ENCODE peak calls at places on chromosome 12, in four cellular contexts. I is PC-3, K is tibial nerve, Q is cardiac muscle cell. V is an unnamed sample.

GRCh38 chr12:93886533-93887511 is 209.6 kb downstream of the CRADD start:
- DNase-seq in Q (no peak), I (peak; percentile 35), K (no peak), V (peak; percentile 73)

GRCh38 chr12:50197297-50197727 is 30.1 kb upstream of the CERS5 start:
- DNase-seq in K (no peak), I (no peak), Q (peak; percentile 58), V (no peak)

GRCh38 chr12:80778005-80778541 is 61.4 kb downstream of the MYF5 start:
- DNase-seq in Q (peak; percentile 94), I (peak; percentile 52), K (peak; percentile 15), V (peak; percentile 93)

GRCh38 chr12:58727526-58727925 is 192.8 kb downstream of the LRIG3 start:
- DNase-seq in I (no peak), Q (peak; percentile 59), K (no peak), V (no peak)

GRCh38 chr12:108828774-108829173 is 28.6 kb downstream of the SSH1 start:
- DNase-seq in Q (peak; percentile 82), I (no peak), K (no peak), V (peak; percentile 94)

GRCh38 chr12:43336962-43337555 is 214.9 kb downstream of the ADAMTS20 start:
- DNase-seq in Q (peak; percentile 61), K (no peak), I (peak; percentile 59), V (no peak)

GRCh38 chr12:108729612-108730336 is 1.5 kb downstream of the CORO1C start:
- DNase-seq in Q (peak; percentile 67), K (no peak), I (peak; percentile 79), V (peak; percentile 49)

GRCh38 chr12:49346659-49347306 is at the start of gene DNAJC22:
- DNase-seq in K (no peak), Q (peak; percentile 42), I (peak; percentile 50), V (no peak)

GRCh38 chr12:26848156-26848825 is 15.3 kb upstream of the ITPR2 start:
- DNase-seq in I (no peak), K (no peak), Q (peak; percentile 68), V (no peak)

GRCh38 chr12:101697197-101697929 is at the start of gene CHPT1:
- DNase-seq in I (peak; percentile 47), Q (peak; percentile 59), K (peak; percentile 48), V (peak; percentile 1)

GRCh38 chr12:127145929-127146789 is 1120.8 kb upstream of the TMEM132C start:
- DNase-seq in I (no peak), K (peak; percentile 26), Q (peak; percentile 57), V (peak; percentile 52)

GRCh38 chr12:84637926-84638325 is 274.7 kb downstream of the SLC6A15 start:
- DNase-seq in I (no peak), Q (no peak), K (no peak), V (peak; percentile 58)

GRCh38 chr12:49301759-49302158 is 6.8 kb downstream of the PRPH start:
- DNase-seq in Q (no peak), I (no peak), K (no peak), V (no peak)

GRCh38 chr12:110367209-110367864 is 36.2 kb downstream of the ANAPC7 start:
- DNase-seq in K (no peak), Q (no peak), I (no peak), V (peak; percentile 40)

GRCh38 chr12:86367137-86367536 is 110.9 kb upstream of the MGAT4C start:
- DNase-seq in Q (peak; percentile 47), I (no peak), K (no peak), V (no peak)

GRCh38 chr12:59084758-59085383 is 164.6 kb upstream of the LRIG3 start:
- DNase-seq in I (no peak), Q (peak; percentile 34), K (no peak), V (no peak)

GRCh38 chr12:16670456-16671050 is 64.6 kb upstream of the LMO3 start:
- DNase-seq in K (no peak), Q (peak; percentile 18), I (no peak), V (no peak)

GRCh38 chr12:83958997-83959396 is 953.6 kb downstream of the SLC6A15 start:
- DNase-seq in K (no peak), I (peak; percentile 75), Q (no peak), V (no peak)

GRCh38 chr12:109535863-109536250 is 37.4 kb downstream of the MMAB start:
- DNase-seq in K (no peak), I (no peak), Q (no peak), V (no peak)

GRCh38 chr12:59472273-59472672 is 123.6 kb upstream of the SLC16A7 start:
- DNase-seq in K (no peak), Q (no peak), I (no peak), V (no peak)

GRCh38 chr12:89959188-89959587 is 250.6 kb upstream of the ATP2B1 start:
- DNase-seq in Q (no peak), K (no peak), I (peak; percentile 60), V (no peak)

GRCh38 chr12:23049180-23049579 is 424.2 kb downstream of the ETNK1 start:
- DNase-seq in I (no peak), Q (peak; percentile 0), K (no peak), V (no peak)

GRCh38 chr12:123232472-123232806 is 502 bp downstream of the MPHOSPH9 start:
- DNase-seq in I (no peak), Q (no peak), K (no peak), V (peak; percentile 17)

GRCh38 chr12:123232807-123233504 is at the start of the genes MPHOSPH9 and MTRFR:
- DNase-seq in Q (peak; percentile 100), K (peak; percentile 98), I (peak; percentile 99), V (peak; percentile 99)

GRCh38 chr12:123227581-123228258 is 5.2 kb downstream of the MPHOSPH9 start:
- DNase-seq in K (no peak), Q (no peak), I (no peak), V (no peak)

GRCh38 chr12:123233505-123234299 is 466 bp downstream of the MTRFR start:
- DNase-seq in K (no peak), Q (peak; percentile 17), I (peak; percentile 25), V (no peak)

GRCh38 chr12:123231931-123232330 is 1.0 kb downstream of the MPHOSPH9 start:
- DNase-seq in K (no peak), Q (no peak), I (no peak), V (no peak)
- H3K27ac ChIP-seq in K (peak overlapping the region; percentile 94), Q (no peak overlapping the region), I (no peak overlapping the region), V (no peak overlapping the region)

GRCh38 chr12:47793015-47793681 is 20.1 kb downstream of the SLC48A1 start:
- DNase-seq in I (no peak), Q (no peak), K (no peak), V (no peak)

GRCh38 chr12:47790676-47791350 is 17.8 kb downstream of the SLC48A1 start:
- DNase-seq in I (no peak), K (no peak), Q (no peak), V (no peak)

GRCh38 chr12:47789712-47790489 is 16.9 kb downstream of the SLC48A1 start:
- DNase-seq in I (no peak), K (no peak), Q (no peak), V (no peak)

GRCh38 chr12:47791874-47792273 is 18.8 kb downstream of the SLC48A1 start:
- DNase-seq in K (no peak), I (no peak), Q (no peak), V (no peak)

DNA sequence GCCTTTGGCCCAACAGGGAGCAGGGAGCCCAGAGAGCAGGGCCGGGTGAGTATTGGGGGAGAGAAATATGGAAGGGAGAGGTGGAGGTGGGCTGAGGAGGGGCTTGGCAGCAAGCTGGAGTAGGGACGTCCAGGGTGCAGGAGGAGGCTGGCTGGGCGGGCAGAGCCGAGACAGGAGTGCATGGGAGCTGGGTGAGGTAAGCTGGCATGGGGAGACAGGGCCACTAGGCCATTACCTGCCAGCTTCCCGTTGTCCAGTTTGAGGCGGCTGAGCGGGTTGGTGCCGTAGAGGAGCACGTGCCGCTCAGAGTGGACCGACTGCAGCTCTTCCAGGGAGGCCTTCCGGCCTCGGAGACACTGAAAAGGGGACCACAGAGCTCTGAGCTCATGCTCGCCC is 18.3 kb downstream of the SLC48A1 start:
- DNase-seq in Q (no peak), K (no peak), I (no peak), V (no peak)
- H3K36me3 ChIP-seq in Q (peaks cover 52% of the 10 kb centered on the region), K (peaks cover 17% of the 10 kb centered on the region), I (peaks cover 60% of the 10 kb centered on the region), V (peaks cover 94% of the 10 kb centered on the region)

GRCh38 chr12:53071591-53072551 is 7.3 kb downstream of the SPRYD3 start:
- DNase-seq in Q (peak; percentile 85), I (no peak), K (peak; percentile 83), V (no peak)
- TF ChIP-seq CTCF in Q (peak; percentile 40), I (no peak), K (no peak), V (peak; percentile 59)

GRCh38 chr12:11765421-11765816 is 115.9 kb downstream of the ETV6 start:
- DNase-seq in K (no peak), Q (peak; percentile 38), I (no peak), V (no peak)
- H3K27ac ChIP-seq in K (peak overlapping the region; percentile 74), Q (peak overlapping the region; percentile 64), I (no peak overlapping the region), V (no peak overlapping the region)

GRCh38 chr12:132633901-132634300 is 15.3 kb downstream of the P2RX2 start:
- DNase-seq in I (no peak), K (no peak), Q (no peak), V (no peak)

GRCh38 chr12:132634411-132634990 is 15.9 kb downstream of the P2RX2 start:
- DNase-seq in I (no peak), K (no peak), Q (no peak), V (no peak)

GRCh38 chr12:132631357-132632065 is 12.9 kb downstream of the P2RX2 start:
- DNase-seq in Q (no peak), I (no peak), K (no peak), V (no peak)

GRCh38 chr12:132633398-132633797 is 14.8 kb downstream of the P2RX2 start:
- DNase-seq in K (no peak), I (no peak), Q (no peak), V (no peak)

DNA sequence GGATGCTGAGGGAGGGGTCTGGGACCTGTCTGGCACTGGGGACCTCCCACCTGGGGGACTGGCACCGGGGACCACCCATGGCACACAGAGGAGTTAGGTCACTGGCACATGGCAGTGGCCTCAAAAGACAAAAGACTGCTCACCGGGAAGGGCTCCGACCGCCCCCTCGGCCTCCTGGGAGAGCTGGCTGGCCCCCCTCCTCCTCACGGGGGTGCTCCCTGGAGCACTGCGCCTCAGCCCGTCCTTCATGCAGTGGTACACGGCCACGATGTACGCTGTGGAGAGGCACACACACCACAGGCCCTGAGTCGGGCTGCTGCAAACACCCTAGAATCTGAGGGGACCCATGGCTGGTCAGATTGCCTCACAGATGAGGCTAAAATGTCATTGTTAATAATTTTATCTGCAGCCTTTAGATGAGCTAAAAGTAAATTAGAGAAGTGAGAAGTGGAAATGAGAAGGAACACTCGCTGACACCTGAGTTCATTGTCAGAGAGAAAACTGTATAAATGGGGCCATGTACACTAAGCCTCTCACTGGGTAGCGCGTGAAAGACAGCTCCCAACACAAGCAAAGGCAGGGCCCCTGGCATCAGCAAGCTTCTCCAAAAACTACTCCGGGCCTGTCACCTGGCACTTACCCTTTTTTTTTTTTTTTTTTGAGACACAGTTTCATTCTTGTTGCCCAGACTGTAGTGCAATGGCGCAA is 14.1 kb downstream of the P2RX2 start:
- DNase-seq in I (no peak), Q (no peak), K (no peak), V (no peak)
- H3K36me3 ChIP-seq in I (peaks cover 54% of the 10 kb centered on the region), Q (peaks cover 15% of the 10 kb centered on the region), K (no peaks in the 10 kb centered on the region), V (peaks cover 14% of the 10 kb centered on the region)